ENCODE peak calls at places on chromosome 19, in eight cellular contexts. One of them, this sample, is unnamed.

GRCh38 chr19:3746371-3747056 is 15.0 kb downstream of the APBA3 start:
- DNase-seq in CD4-positive, CD25-positive, alpha-beta regulatory T cell: no peak
- DNase-seq in colonic mucosa: no peak
- DNase-seq in transverse colon: no peak
- DNase-seq in endodermal cell: no peak
- DNase-seq in uterus: no peak
- DNase-seq in upper lobe of right lung: no peak
- DNase-seq in aorta: no peak
- DNase-seq in this sample: no peak

GRCh38 chr19:17415107-17415506 is 4.7 kb upstream of the MVB12A start:
- DNase-seq in colonic mucosa: no peak
- DNase-seq in uterus: peak; percentile 57
- DNase-seq in endodermal cell: peak; percentile 83
- DNase-seq in upper lobe of right lung: no peak
- DNase-seq in CD4-positive, CD25-positive, alpha-beta regulatory T cell: no peak
- DNase-seq in aorta: no peak
- DNase-seq in transverse colon: no peak
- DNase-seq in this sample: no peak

GRCh38 chr19:32874605-32875004 is 5.0 kb upstream of the SLC7A9 start:
- DNase-seq in endodermal cell: no peak
- DNase-seq in upper lobe of right lung: peak; percentile 33
- DNase-seq in colonic mucosa: no peak
- DNase-seq in CD4-positive, CD25-positive, alpha-beta regulatory T cell: no peak
- DNase-seq in transverse colon: no peak
- DNase-seq in aorta: no peak
- DNase-seq in uterus: no peak
- DNase-seq in this sample: no peak

GRCh38 chr19:35349614-35350521 is 2.2 kb downstream of the FFAR1 start:
- DNase-seq in CD4-positive, CD25-positive, alpha-beta regulatory T cell: no peak
- DNase-seq in endodermal cell: peak; percentile 33
- DNase-seq in colonic mucosa: no peak
- DNase-seq in uterus: no peak
- DNase-seq in aorta: no peak
- DNase-seq in transverse colon: no peak
- DNase-seq in upper lobe of right lung: peak; percentile 56
- DNase-seq in this sample: no peak

GRCh38 chr19:47190167-47190727 is 40.8 kb downstream of the BBC3 start:
- DNase-seq in colonic mucosa: peak; percentile 76
- DNase-seq in transverse colon: peak; percentile 79
- DNase-seq in uterus: peak; percentile 52
- DNase-seq in endodermal cell: no peak
- DNase-seq in CD4-positive, CD25-positive, alpha-beta regulatory T cell: peak; percentile 88
- DNase-seq in upper lobe of right lung: peak; percentile 90
- DNase-seq in aorta: peak; percentile 86
- DNase-seq in this sample: no peak

GRCh38 chr19:459724-460511 is 915 bp downstream of the SHC2 start:
- DNase-seq in endodermal cell: peak; percentile 90
- DNase-seq in transverse colon: peak; percentile 60
- DNase-seq in aorta: no peak
- DNase-seq in uterus: peak; percentile 77
- DNase-seq in CD4-positive, CD25-positive, alpha-beta regulatory T cell: no peak
- DNase-seq in colonic mucosa: peak; percentile 56
- DNase-seq in upper lobe of right lung: peak; percentile 83
- DNase-seq in this sample: peak; percentile 13

GRCh38 chr19:51138549-51138979 is 3.5 kb upstream of the SIGLEC7 start:
- DNase-seq in upper lobe of right lung: peak; percentile 77
- DNase-seq in CD4-positive, CD25-positive, alpha-beta regulatory T cell: no peak
- DNase-seq in colonic mucosa: no peak
- DNase-seq in uterus: no peak
- DNase-seq in endodermal cell: peak; percentile 33
- DNase-seq in aorta: peak; percentile 80
- DNase-seq in transverse colon: peak; percentile 24
- DNase-seq in this sample: no peak

GRCh38 chr19:39765091-39766076 is 13.3 kb upstream of the LEUTX start:
- DNase-seq in CD4-positive, CD25-positive, alpha-beta regulatory T cell: peak; percentile 17
- DNase-seq in transverse colon: peak; percentile 28
- DNase-seq in endodermal cell: peak; percentile 85
- DNase-seq in aorta: no peak
- DNase-seq in uterus: peak; percentile 17
- DNase-seq in colonic mucosa: peak; percentile 44
- DNase-seq in upper lobe of right lung: no peak
- DNase-seq in this sample: no peak

GRCh38 chr19:15841875-15842569 is 26.6 kb upstream of the OR10H1 start:
- DNase-seq in uterus: no peak
- DNase-seq in aorta: no peak
- DNase-seq in transverse colon: no peak
- DNase-seq in CD4-positive, CD25-positive, alpha-beta regulatory T cell: peak; percentile 33
- DNase-seq in colonic mucosa: no peak
- DNase-seq in endodermal cell: no peak
- DNase-seq in upper lobe of right lung: no peak
- DNase-seq in this sample: no peak

GRCh38 chr19:44746616-44746945 is 1.9 kb upstream of the BCL3 start:
- DNase-seq in CD4-positive, CD25-positive, alpha-beta regulatory T cell: no peak
- DNase-seq in aorta: no peak
- DNase-seq in transverse colon: no peak
- DNase-seq in endodermal cell: no peak
- DNase-seq in upper lobe of right lung: no peak
- DNase-seq in colonic mucosa: peak; percentile 33
- DNase-seq in uterus: no peak
- DNase-seq in this sample: no peak
- H3K4me1 ChIP-seq in CD4-positive, CD25-positive, alpha-beta regulatory T cell: peaks cover 46% of the 10 kb centered on the region
- H3K4me1 ChIP-seq in aorta: no peaks in the 10 kb centered on the region
- H3K4me1 ChIP-seq in transverse colon: peaks cover 82% of the 10 kb centered on the region
- H3K4me1 ChIP-seq in endodermal cell: no peaks in the 10 kb centered on the region
- H3K4me1 ChIP-seq in upper lobe of right lung: peaks cover 71% of the 10 kb centered on the region
- H3K4me1 ChIP-seq in colonic mucosa: peaks cover 29% of the 10 kb centered on the region
- H3K4me1 ChIP-seq in uterus: peaks cover 10% of the 10 kb centered on the region
- H3K4me1 ChIP-seq in this sample: peaks cover 21% of the 10 kb centered on the region

DNA sequence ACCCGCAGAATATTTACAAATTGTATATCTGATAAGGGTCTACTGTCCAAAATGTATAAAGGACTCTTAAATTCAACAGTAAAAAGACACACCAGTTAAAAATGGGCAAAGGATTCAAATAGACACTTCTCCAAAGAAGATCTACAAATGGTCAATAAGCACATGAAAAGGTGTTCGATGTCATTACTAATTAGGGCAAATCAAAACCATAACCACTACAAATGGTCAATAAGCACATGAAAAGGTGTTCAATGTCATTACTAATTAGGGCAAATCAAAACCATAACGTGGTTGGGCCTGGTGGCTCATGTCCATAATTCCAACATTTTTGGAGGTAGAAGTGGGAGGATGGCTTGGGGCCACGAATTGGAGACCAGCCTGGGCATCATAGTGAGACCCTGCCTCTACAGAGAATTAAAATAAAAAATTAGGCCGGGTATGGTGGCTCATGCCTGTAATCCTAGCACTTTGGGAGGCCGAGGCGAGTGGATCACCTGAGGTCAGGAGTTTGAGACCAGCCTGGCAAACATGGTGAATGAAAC is 40.5 kb downstream of the ACTN4 start:
- DNase-seq in upper lobe of right lung: no peak
- DNase-seq in transverse colon: no peak
- DNase-seq in CD4-positive, CD25-positive, alpha-beta regulatory T cell: no peak
- DNase-seq in aorta: no peak
- DNase-seq in uterus: no peak
- DNase-seq in endodermal cell: no peak
- DNase-seq in colonic mucosa: no peak
- DNase-seq in this sample: no peak
- H3K27ac ChIP-seq in upper lobe of right lung: peak overlapping the region; percentile 31
- H3K27ac ChIP-seq in transverse colon: peak overlapping the region; percentile 93
- H3K27ac ChIP-seq in CD4-positive, CD25-positive, alpha-beta regulatory T cell: peak overlapping the region; percentile 83
- H3K27ac ChIP-seq in aorta: peak overlapping the region; percentile 8
- H3K27ac ChIP-seq in uterus: peak overlapping the region; percentile 100
- H3K27ac ChIP-seq in endodermal cell: no peak overlapping the region
- H3K27ac ChIP-seq in colonic mucosa: no peak overlapping the region
- H3K27ac ChIP-seq in this sample: peak overlapping the region; percentile 100

DNA sequence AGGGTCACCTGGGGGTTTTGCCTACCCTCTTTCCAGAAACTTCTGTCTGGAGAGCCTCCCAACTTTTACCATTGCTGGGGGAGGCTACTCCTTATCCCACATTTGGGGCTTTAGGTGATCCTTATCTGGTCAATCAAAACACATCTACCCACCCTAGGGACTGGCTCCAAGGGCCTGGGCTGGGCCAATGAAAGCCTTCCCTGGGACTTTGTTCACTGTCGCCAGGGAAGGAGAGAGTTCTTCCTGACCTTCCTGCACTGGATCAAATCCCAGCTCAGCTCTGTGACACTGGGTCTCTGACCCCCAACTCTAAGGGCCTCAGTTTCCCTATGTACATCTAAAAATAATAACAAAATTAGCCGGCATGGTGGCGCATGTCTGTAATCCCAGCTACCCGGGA is 11.1 kb downstream of the DOCK6 start:
- DNase-seq in endodermal cell: no peak
- DNase-seq in CD4-positive, CD25-positive, alpha-beta regulatory T cell: no peak
- DNase-seq in colonic mucosa: no peak
- DNase-seq in upper lobe of right lung: no peak
- DNase-seq in aorta: no peak
- DNase-seq in transverse colon: no peak
- DNase-seq in uterus: no peak
- DNase-seq in this sample: no peak
- H3K4me1 ChIP-seq in endodermal cell: peaks cover 3% of the 10 kb centered on the region
- H3K4me1 ChIP-seq in CD4-positive, CD25-positive, alpha-beta regulatory T cell: no peaks in the 10 kb centered on the region
- H3K4me1 ChIP-seq in colonic mucosa: no peaks in the 10 kb centered on the region
- H3K4me1 ChIP-seq in upper lobe of right lung: peaks cover 32% of the 10 kb centered on the region
- H3K4me1 ChIP-seq in aorta: no peaks in the 10 kb centered on the region
- H3K4me1 ChIP-seq in transverse colon: no peaks in the 10 kb centered on the region
- H3K4me1 ChIP-seq in uterus: no peaks in the 10 kb centered on the region
- H3K4me1 ChIP-seq in this sample: no peaks in the 10 kb centered on the region

GRCh38 chr19:38666662-38667448 is 19.4 kb downstream of the ACTN4 start:
- DNase-seq in aorta: peak; percentile 76
- DNase-seq in upper lobe of right lung: no peak
- DNase-seq in transverse colon: peak; percentile 47
- DNase-seq in CD4-positive, CD25-positive, alpha-beta regulatory T cell: peak; percentile 73
- DNase-seq in uterus: no peak
- DNase-seq in endodermal cell: no peak
- DNase-seq in colonic mucosa: no peak
- DNase-seq in this sample: peak; percentile 65
- H3K27ac ChIP-seq in aorta: peak overlapping the region; percentile 84
- H3K27ac ChIP-seq in upper lobe of right lung: peak overlapping the region; percentile 90
- H3K27ac ChIP-seq in transverse colon: peak overlapping the region; percentile 99
- H3K27ac ChIP-seq in CD4-positive, CD25-positive, alpha-beta regulatory T cell: peak overlapping the region; percentile 79
- H3K27ac ChIP-seq in uterus: peak overlapping the region; percentile 98
- H3K27ac ChIP-seq in endodermal cell: peak overlapping the region; percentile 86
- H3K27ac ChIP-seq in colonic mucosa: peak overlapping the region; percentile 95
- H3K27ac ChIP-seq in this sample: peak overlapping the region; percentile 50